ENCODE peak calls at places on chromosome 20, in four cellular contexts. V, M, C and N are unnamed samples.

GRCh38 chr20:1440024-1440423 is 26.6 kb downstream of the NSFL1C start:
- DNase-seq in C (no peak), M (peak), V (no peak), N (no peak)

GRCh38 chr20:25251019-25251418 is 3.1 kb downstream of the PYGB start:
- DNase-seq in C (no peak), V (no peak), M (no peak), N (no peak)

GRCh38 chr20:19427480-19427879 is 215.0 kb downstream of the SLC24A3 start:
- DNase-seq in V (no peak), C (no peak), M (no peak), N (no peak)

GRCh38 chr20:51334609-51335008 is 207.9 kb downstream of the NFATC2 start:
- DNase-seq in V (no peak), C (no peak), M (no peak), N (no peak)

GRCh38 chr20:36274248-36274841 is 31.8 kb upstream of the DLGAP4 start:
- DNase-seq in V (no peak), M (no peak), C (no peak), N (peak)

GRCh38 chr20:10524034-10524476 is 89.0 kb downstream of the SLX4IP start:
- DNase-seq in M (no peak), V (peak), C (peak), N (no peak)

GRCh38 chr20:24958506-24959385 is 9.7 kb downstream of the CST7 start:
- DNase-seq in C (no peak), V (no peak), M (no peak), N (no peak)

GRCh38 chr20:37699202-37699601 is 5.4 kb downstream of the CTNNBL1 start:
- DNase-seq in M (no peak), C (no peak), V (no peak), N (no peak)

GRCh38 chr20:63835031-63835858 is 4.2 kb upstream of the ZBTB46 start:
- DNase-seq in M (peak), C (peak), V (peak), N (no peak)

GRCh38 chr20:2626853-2627541 is 25.4 kb upstream of the NOP56 start:
- DNase-seq in C (no peak), M (peak), V (peak), N (no peak)

GRCh38 chr20:45905505-45906079 is 6.4 kb downstream of the PLTP start:
- DNase-seq in C (no peak), M (peak), V (no peak), N (no peak)

GRCh38 chr20:56428388-56428787 is 16.3 kb downstream of the CASS4 start:
- DNase-seq in M (peak), C (no peak), V (no peak), N (no peak)

GRCh38 chr20:21713470-21713869 is 8.0 kb downstream of the PAX1 start:
- DNase-seq in M (no peak), C (no peak), V (no peak), N (no peak)